ENCODE peak calls at places on chromosome 10, in six cellular contexts. G is NCI-H1417; J is iris pigment epithelial cell; T is stimulated activated CD4-positive, alpha-beta T cell treated with anti-CD3 and anti-CD28 coated beads, Interleukin-1b, Interleukin-23, amount 100 ng/mL, for 24 hours; F is heart right ventricle; C is ovary. P is an unnamed sample.

GRCh38 chr10:73588656-73589055 is 2.5 kb downstream of the USP54 start:
- DNase-seq in G (no peak), J (peak; percentile 76), T (no peak), F (no peak), C (no peak), P (no peak)

GRCh38 chr10:93071177-93071472 is 2.6 kb upstream of the CYP26A1 start:
- DNase-seq in G (no peak), J (no peak), T (no peak), F (no peak), C (no peak), P (no peak)

GRCh38 chr10:114634607-114634974 is 23.5 kb downstream of the ABLIM1 start:
- DNase-seq in G (no peak), J (peak; percentile 91), T (no peak), F (peak; percentile 79), C (peak; percentile 54), P (peak; percentile 100)

GRCh38 chr10:116073025-116073424 is 200.0 kb downstream of the GFRA1 start:
- DNase-seq in G (peak; percentile 17), J (no peak), T (no peak), F (no peak), C (no peak), P (no peak)

GRCh38 chr10:28532509-28533314 is at the start of gene WAC:
- DNase-seq in G (peak; percentile 96), J (peak; percentile 89), T (peak; percentile 96), F (peak; percentile 96), C (peak; percentile 97), P (peak; percentile 97)

GRCh38 chr10:14584643-14585042 is 190.1 kb downstream of the FAM107B start:
- DNase-seq in G (no peak), J (no peak), T (no peak), F (no peak), C (no peak), P (no peak)

GRCh38 chr10:50501478-50501877 is 122.3 kb downstream of the SGMS1 start:
- DNase-seq in G (no peak), J (peak; percentile 69), T (no peak), F (no peak), C (no peak), P (no peak)

GRCh38 chr10:84054743-84055142 is 84.6 kb upstream of the GHITM start:
- DNase-seq in G (peak; percentile 63), J (no peak), T (no peak), F (no peak), C (no peak), P (no peak)

GRCh38 chr10:628386-629045 is 61.0 kb downstream of the DIP2C start:
- DNase-seq in G (peak; percentile 37), J (no peak), T (no peak), F (no peak), C (no peak), P (no peak)

GRCh38 chr10:3774814-3775670 is 10.0 kb downstream of the KLF6 start:
- DNase-seq in G (no peak), J (peak; percentile 90), T (no peak), F (peak; percentile 50), C (no peak), P (peak; percentile 82)

GRCh38 chr10:87671416-87671815 is 11.7 kb downstream of the PAPSS2 start:
- DNase-seq in G (no peak), J (peak; percentile 53), T (no peak), F (no peak), C (no peak), P (no peak)

GRCh38 chr10:78434886-78435285 is 401.2 kb downstream of the RPS24 start:
- DNase-seq in G (no peak), J (no peak), T (no peak), F (no peak), C (peak; percentile 10), P (no peak)

GRCh38 chr10:4639960-4640359 is 186.0 kb upstream of the AKR1E2 start:
- DNase-seq in G (no peak), J (no peak), T (no peak), F (peak; percentile 21), C (no peak), P (no peak)

GRCh38 chr10:111142082-111142481 is 65.3 kb downstream of the ADRA2A start:
- DNase-seq in G (no peak), J (no peak), T (no peak), F (no peak), C (no peak), P (no peak)

GRCh38 chr10:48406204-48406603 is 99.7 kb downstream of the MAPK8 start:
- DNase-seq in G (no peak), J (peak; percentile 78), T (no peak), F (no peak), C (no peak), P (no peak)

GRCh38 chr10:55550241-55550640 is 749.2 kb upstream of the PCDH15 start:
- DNase-seq in G (no peak), J (peak; percentile 9), T (no peak), F (no peak), C (no peak), P (no peak)

GRCh38 chr10:133467286-133467911 is 13.7 kb downstream of the SCART1 start:
- DNase-seq in G (no peak), J (no peak), T (no peak), F (no peak), C (no peak), P (no peak)

GRCh38 chr10:81297292-81297691 is 577.7 kb upstream of the NRG3 start:
- DNase-seq in G (no peak), J (no peak), T (no peak), F (no peak), C (no peak), P (no peak)

GRCh38 chr10:46068905-46069304 is 22.8 kb upstream of the MSMB start:
- DNase-seq in G (no peak), J (no peak), T (no peak), F (no peak), C (no peak), P (no peak)

GRCh38 chr10:25689346-25690095 is 244.5 kb upstream of the MYO3A start:
- DNase-seq in G (no peak), J (no peak), T (no peak), F (no peak), C (no peak), P (peak; percentile 96)

GRCh38 chr10:621500-621899 is 68.0 kb downstream of the DIP2C start:
- DNase-seq in G (no peak), J (no peak), T (no peak), F (no peak), C (no peak), P (no peak)

GRCh38 chr10:33680036-33680435 is 345.6 kb upstream of the NRP1 start:
- DNase-seq in G (peak; percentile 16), J (no peak), T (no peak), F (no peak), C (no peak), P (no peak)

GRCh38 chr10:78782441-78782840 is 286.3 kb upstream of the ZMIZ1 start:
- DNase-seq in G (no peak), J (no peak), T (no peak), F (no peak), C (no peak), P (no peak)

GRCh38 chr10:89373916-89374711 is 3.7 kb upstream of the IFIT1B start:
- DNase-seq in G (no peak), J (peak; percentile 93), T (no peak), F (peak; percentile 92), C (peak; percentile 75), P (no peak)

GRCh38 chr10:34728361-34728760 is 86.7 kb downstream of the PARD3 start:
- DNase-seq in G (no peak), J (no peak), T (no peak), F (no peak), C (no peak), P (no peak)

GRCh38 chr10:12707461-12708185 is 293.9 kb downstream of the CCDC3 start:
- DNase-seq in G (peak; percentile 64), J (peak; percentile 96), T (no peak), F (peak; percentile 58), C (peak; percentile 52), P (peak; percentile 44)

GRCh38 chr10:87818505-87819273 is 663 bp upstream of the ATAD1 start:
- DNase-seq in G (peak; percentile 76), J (peak; percentile 62), T (peak; percentile 35), F (peak; percentile 11), C (no peak), P (peak; percentile 27)

GRCh38 chr10:114174462-114175190 is 623 bp upstream of the CCDC186 start:
- DNase-seq in G (no peak), J (peak; percentile 81), T (no peak), F (peak; percentile 39), C (no peak), P (no peak)

GRCh38 chr10:29471483-29471859 is 163.3 kb downstream of the SVIL start:
- DNase-seq in G (no peak), J (peak; percentile 90), T (no peak), F (no peak), C (no peak), P (no peak)

GRCh38 chr10:26437637-26438461 is at the start of gene APBB1IP:
- DNase-seq in G (peak; percentile 50), J (peak; percentile 4), T (no peak), F (peak; percentile 48), C (no peak), P (peak; percentile 95)